ENCODE peak calls at places on chromosome 9, in four cellular contexts. H is M059J; Q is brain microvascular endothelial cell; N is activated naive CD4-positive, alpha-beta T cell treated with anti-CD3 and anti-CD28 coated beads, Interleukin-2, amount 10 ng/mL, durations not matched to agents 7 days and 5 days. U is an unnamed sample.

GRCh38 chr9:35415769-35416427 is 74.0 kb upstream of the RUSC2 start:
- DNase-seq in H (peak), Q (no peak), N (no peak), U (no peak)

GRCh38 chr9:99393993-99394392 is 171.9 kb downstream of the SEC61B start:
- DNase-seq in H (no peak), Q (no peak), N (no peak), U (no peak)

GRCh38 chr9:107283621-107284616 is 840 bp downstream of the RAD23B start:
- DNase-seq in H (peak), Q (peak), N (peak), U (peak)

GRCh38 chr9:133823189-133824105 is 85.3 kb upstream of the SARDH start:
- DNase-seq in H (no peak), Q (no peak), N (no peak), U (no peak)

GRCh38 chr9:2120926-2121689 is 106.0 kb downstream of the SMARCA2 start:
- DNase-seq in H (peak), Q (peak), N (no peak), U (peak)

GRCh38 chr9:6183227-6183551 is 32.4 kb upstream of the IL33 start:
- DNase-seq in H (no peak), Q (no peak), N (no peak), U (no peak)

GRCh38 chr9:79477955-79478751 is 93.6 kb upstream of the TLE4 start:
- DNase-seq in H (peak), Q (peak), N (peak), U (peak)

GRCh38 chr9:110095238-110095637 is 112.7 kb downstream of the C9orf152 start:
- DNase-seq in H (no peak), Q (peak), N (no peak), U (no peak)

GRCh38 chr9:107280543-107280942 is 2.5 kb upstream of the RAD23B start:
- DNase-seq in H (peak), Q (no peak), N (no peak), U (peak)

GRCh38 chr9:684055-684949 is 157.2 kb upstream of the DMRT1 start:
- DNase-seq in H (peak), Q (peak), N (no peak), U (peak)

GRCh38 chr9:124774131-124774978 is 2.6 kb upstream of the OLFML2A start:
- DNase-seq in H (peak), Q (peak), N (peak), U (peak)

GRCh38 chr9:36118706-36119105 is 17.8 kb upstream of the GLIPR2 start:
- DNase-seq in H (no peak), Q (no peak), N (no peak), U (no peak)

GRCh38 chr9:108552459-108553040 is 303.2 kb downstream of the ACTL7B start:
- DNase-seq in H (peak), Q (no peak), N (no peak), U (peak)

GRCh38 chr9:69637801-69638200 is 34.4 kb downstream of the APBA1 start:
- DNase-seq in H (peak), Q (peak), N (no peak), U (peak)

GRCh38 chr9:69157751-69158466 is 16.2 kb upstream of the TJP2 start:
- DNase-seq in H (peak), Q (peak), N (peak), U (no peak)

GRCh38 chr9:16119861-16120641 is 567.2 kb downstream of the CCDC171 start:
- DNase-seq in H (peak), Q (peak), N (no peak), U (peak)

GRCh38 chr9:111399772-111400563 is 69.9 kb upstream of the OR2K2 start:
- DNase-seq in H (peak), Q (no peak), N (peak), U (peak)

GRCh38 chr9:134984372-134985240 is 66.9 kb upstream of the FCN1 start:
- DNase-seq in H (no peak), Q (no peak), N (no peak), U (no peak)

GRCh38 chr9:96877269-96877668 is 23.0 kb upstream of the ZNF782 start:
- DNase-seq in H (no peak), Q (no peak), N (no peak), U (no peak)

GRCh38 chr9:76198336-76198735 is 195.9 kb downstream of the RFK start:
- DNase-seq in H (no peak), Q (no peak), N (no peak), U (no peak)

GRCh38 chr9:125604189-125604588 is 102.8 kb downstream of the MAPKAP1 start:
- DNase-seq in H (no peak), Q (no peak), N (no peak), U (no peak)

GRCh38 chr9:81879501-81879916 is 48.7 kb upstream of the SPATA31D4 start:
- DNase-seq in H (no peak), Q (no peak), N (no peak), U (no peak)

GRCh38 chr9:91047993-91048607 is 246.5 kb downstream of the SYK start:
- DNase-seq in H (peak), Q (peak), N (peak), U (peak)

U was measured in Daoy.